ENCODE peak calls at places on chromosomes 13 and 19, in four cellular contexts. B, R, M and C are unnamed samples.

GRCh38 chr19:35495107-35496064 is 5.1 kb upstream of the KRTDAP start:
- DNase-seq in B (peak; percentile 59), R (peak; percentile 21), M (peak; percentile 76), C (peak; percentile 51)

GRCh38 chr13:101384929-101385328 is 31.4 kb downstream of the NALCN start:
- DNase-seq in B (no peak), R (no peak), M (no peak), C (no peak)

GRCh38 chr19:5961969-5962945 is 15.7 kb downstream of the RANBP3 start:
- DNase-seq in B (peak; percentile 75), R (no peak), M (no peak), C (peak; percentile 23)

GRCh38 chr13:111594606-111595005 is 274.2 kb downstream of the TEX29 start:
- DNase-seq in B (no peak), R (no peak), M (no peak), C (no peak)

GRCh38 chr13:25067054-25067453 is 28.9 kb upstream of the PABPC3 start:
- DNase-seq in B (no peak), R (no peak), M (no peak), C (no peak)

GRCh38 chr19:588758-589692 is 656 bp upstream of the HCN2 start:
- DNase-seq in B (no peak), R (no peak), M (no peak), C (no peak)

GRCh38 chr19:3257071-3257470 is 32.6 kb downstream of the CELF5 start:
- DNase-seq in B (no peak), R (no peak), M (no peak), C (no peak)

GRCh38 chr19:41694196-41694595 is 6.1 kb upstream of the CEACAM7 start:
- DNase-seq in B (no peak), R (no peak), M (no peak), C (no peak)

GRCh38 chr19:12899891-12900518 is 9.0 kb downstream of the GCDH start:
- DNase-seq in B (peak; percentile 51), R (no peak), M (peak; percentile 87), C (no peak)

GRCh38 chr13:85536706-85537105 is 262.5 kb downstream of the SLITRK6 start:
- DNase-seq in B (no peak), R (no peak), M (no peak), C (peak; percentile 43)

GRCh38 chr13:42318570-42318969 is 46.6 kb downstream of the AKAP11 start:
- DNase-seq in B (no peak), R (no peak), M (no peak), C (no peak)

GRCh38 chr13:64917566-64917965 is 2312.6 kb downstream of the PCDH9 start:
- DNase-seq in B (no peak), R (no peak), M (no peak), C (no peak)

GRCh38 chr13:112136095-112136494 is 69.1 kb downstream of the SOX1 start:
- DNase-seq in B (no peak), R (no peak), M (no peak), C (no peak)

GRCh38 chr13:112071011-112071901 is 4.3 kb downstream of the SOX1 start:
- DNase-seq in B (no peak), R (no peak), M (no peak), C (no peak)

GRCh38 chr19:11355160-11356073 is at the start of gene PLPPR2:
- DNase-seq in B (peak; percentile 93), R (peak; percentile 57), M (peak; percentile 87), C (peak; percentile 85)

GRCh38 chr13:51778407-51778806 is 25.6 kb downstream of the DHRS12 start:
- DNase-seq in B (no peak), R (no peak), M (no peak), C (no peak)

GRCh38 chr13:19597523-19597922 is 35.9 kb upstream of the MPHOSPH8 start:
- DNase-seq in B (no peak), R (peak; percentile 65), M (no peak), C (peak; percentile 74)

GRCh38 chr13:63433546-63434150 is 2018.0 kb upstream of the PCDH20 start:
- DNase-seq in B (no peak), R (peak; percentile 62), M (no peak), C (peak; percentile 71)

GRCh38 chr13:106612688-106613087 is 44.8 kb upstream of the ARGLU1 start:
- DNase-seq in B (peak; percentile 50), R (no peak), M (no peak), C (no peak)

GRCh38 chr19:48967346-48968178 is 2.5 kb downstream of the FTL start:
- DNase-seq in B (peak; percentile 42), R (peak; percentile 42), M (peak; percentile 59), C (peak; percentile 78)

GRCh38 chr19:52188822-52189744 is 769 bp upstream of the PPP2R1A start:
- DNase-seq in B (no peak), R (no peak), M (no peak), C (no peak)

GRCh38 chr13:41916173-41916954 is 44.5 kb downstream of the VWA8 start:
- DNase-seq in B (no peak), R (peak; percentile 90), M (peak; percentile 84), C (peak; percentile 91)

GRCh38 chr19:46529622-46530451 is 34.2 kb upstream of the PNMA8B start:
- DNase-seq in B (peak; percentile 70), R (no peak), M (peak; percentile 73), C (peak; percentile 34)

GRCh38 chr19:18392417-18392816 is 5.0 kb downstream of the LRRC25 start:
- DNase-seq in B (peak; percentile 59), R (peak; percentile 53), M (no peak), C (peak; percentile 71)

GRCh38 chr13:42355841-42356575 is 84.1 kb downstream of the AKAP11 start:
- DNase-seq in B (no peak), R (no peak), M (no peak), C (no peak)